ENCODE peak calls at places on chromosome 11, in six cellular contexts. L is K562, R is HCT116, S is HepG2, V is H1, Y is GM12878. I is an unnamed sample.

GRCh38 chr11:129894281-129895125 is 875 bp downstream of the NFRKB start:
- DNase-seq in R (no peak), V (no peak), S (no peak), Y (no peak), L (no peak), I (no peak)

GRCh38 chr11:114774599-114775365 is 96.5 kb downstream of the NXPE2 start:
- DNase-seq in S (peak; percentile 51), L (peak; percentile 70), R (peak; percentile 0), V (peak; percentile 86), Y (no peak), I (peak; percentile 75)

GRCh38 chr11:3128356-3129180 is 36.5 kb downstream of the OSBPL5 start:
- DNase-seq in Y (no peak), R (no peak), S (no peak), L (no peak), V (no peak), I (no peak)

GRCh38 chr11:121416909-121417567 is 35.1 kb upstream of the SORL1 start:
- DNase-seq in Y (peak; percentile 92), R (no peak), L (no peak), S (no peak), V (no peak), I (no peak)

GRCh38 chr11:926341-926916 is 759 bp downstream of the AP2A2 start:
- DNase-seq in S (no peak), V (no peak), R (peak; percentile 10), Y (no peak), L (peak; percentile 74), I (peak; percentile 89)

GRCh38 chr11:65606876-65607613 is 7.0 kb downstream of the MAP3K11 start:
- DNase-seq in R (peak; percentile 89), L (peak; percentile 88), Y (no peak), S (no peak), V (peak; percentile 94), I (peak; percentile 100)

GRCh38 chr11:15665368-15665871 is 550.7 kb downstream of the INSC start:
- DNase-seq in R (no peak), L (no peak), Y (no peak), V (peak; percentile 4), S (peak; percentile 19), I (no peak)

GRCh38 chr11:100855466-100856067 is 168.5 kb downstream of the ARHGAP42 start:
- DNase-seq in R (peak; percentile 52), L (peak; percentile 18), S (peak; percentile 36), Y (no peak), V (no peak), I (peak; percentile 4)

GRCh38 chr11:122695076-122695620 is 39.6 kb downstream of the UBASH3B start:
- DNase-seq in V (no peak), R (no peak), L (no peak), S (no peak), Y (no peak), I (no peak)

GRCh38 chr11:122696662-122697061 is 41.1 kb downstream of the UBASH3B start:
- DNase-seq in S (no peak), V (no peak), L (peak; percentile 23), Y (no peak), R (no peak), I (no peak)

GRCh38 chr11:122697636-122698167 is 42.2 kb downstream of the UBASH3B start:
- DNase-seq in S (no peak), Y (no peak), L (no peak), R (no peak), V (no peak), I (no peak)

GRCh38 chr11:122700676-122701075 is 45.2 kb downstream of the UBASH3B start:
- DNase-seq in S (no peak), V (no peak), Y (no peak), R (no peak), L (no peak), I (no peak)

DNA sequence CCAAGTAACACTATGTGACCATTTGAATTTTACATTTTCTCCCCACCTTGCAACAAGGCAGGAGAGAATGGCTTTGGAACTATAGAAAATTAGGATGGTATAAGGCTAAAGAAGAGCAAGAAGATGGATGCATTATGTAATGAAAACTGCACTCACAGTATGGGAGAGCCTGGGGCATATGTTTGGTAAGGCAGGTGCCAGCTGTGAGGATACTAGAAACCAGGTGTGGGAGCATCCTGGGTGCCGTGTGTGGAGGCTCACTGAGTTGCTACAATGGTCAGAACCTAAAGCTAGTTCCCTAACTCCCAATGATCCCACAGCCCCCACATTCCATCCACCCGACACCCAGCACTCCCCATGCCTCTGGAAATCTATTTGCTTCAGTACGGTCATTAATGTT is 42.9 kb downstream of the UBASH3B start:
- DNase-seq in R (no peak), S (no peak), L (no peak), Y (no peak), V (no peak), I (no peak)
- H3K4me2 ChIP-seq in R (no peak overlapping the region), S (no peak overlapping the region), L (no peak overlapping the region), Y (peak overlapping the region; percentile 56), V (no peak overlapping the region), I (no peak overlapping the region)

GRCh38 chr11:86681039-86681745 is 8.8 kb upstream of the ME3 start:
- DNase-seq in Y (no peak), L (no peak), S (no peak), R (no peak), V (no peak), I (no peak)

GRCh38 chr11:86678296-86678695 is 5.9 kb upstream of the ME3 start:
- DNase-seq in V (no peak), Y (no peak), R (no peak), L (no peak), S (no peak), I (no peak)

GRCh38 chr11:86676533-86677154 is 4.2 kb upstream of the ME3 start:
- DNase-seq in L (peak; percentile 59), Y (no peak), V (peak; percentile 66), S (peak; percentile 18), R (peak; percentile 33), I (peak; percentile 22)

GRCh38 chr11:86676010-86676409 is 3.6 kb upstream of the ME3 start:
- DNase-seq in S (no peak), V (no peak), R (no peak), L (no peak), Y (no peak), I (no peak)

GRCh38 chr11:86678823-86679222 is 6.4 kb upstream of the ME3 start:
- DNase-seq in R (no peak), V (no peak), L (no peak), Y (no peak), S (no peak), I (no peak)
- TF ChIP-seq YY1 in R (no peak), V (no peak), L (no peak), Y (no peak), S (no peak), I (no peak)

GRCh38 chr11:99419991-99420390 is 399.2 kb downstream of the CNTN5 start:
- DNase-seq in R (no peak), Y (no peak), V (no peak), S (no peak), L (no peak), I (no peak)
- H2AFZ ChIP-seq in R (no peak overlapping the region), Y (no peak overlapping the region), V (no peak overlapping the region), S (no peak overlapping the region), L (no peak overlapping the region), I (no peak overlapping the region)

GRCh38 chr11:9692696-9693095 is 28.8 kb downstream of the SWAP70 start:
- DNase-seq in L (no peak), S (no peak), Y (no peak), R (no peak), V (no peak), I (no peak)

GRCh38 chr11:9691865-9692264 is 28.0 kb downstream of the SWAP70 start:
- DNase-seq in S (no peak), R (peak; percentile 23), V (no peak), L (no peak), Y (no peak), I (no peak)

GRCh38 chr11:9697766-9698165 is 33.9 kb downstream of the SWAP70 start:
- DNase-seq in V (no peak), S (no peak), R (no peak), Y (no peak), L (no peak), I (no peak)

GRCh38 chr11:9689721-9690120 is 25.8 kb downstream of the SWAP70 start:
- DNase-seq in R (no peak), Y (no peak), V (no peak), L (no peak), S (no peak), I (no peak)

DNA sequence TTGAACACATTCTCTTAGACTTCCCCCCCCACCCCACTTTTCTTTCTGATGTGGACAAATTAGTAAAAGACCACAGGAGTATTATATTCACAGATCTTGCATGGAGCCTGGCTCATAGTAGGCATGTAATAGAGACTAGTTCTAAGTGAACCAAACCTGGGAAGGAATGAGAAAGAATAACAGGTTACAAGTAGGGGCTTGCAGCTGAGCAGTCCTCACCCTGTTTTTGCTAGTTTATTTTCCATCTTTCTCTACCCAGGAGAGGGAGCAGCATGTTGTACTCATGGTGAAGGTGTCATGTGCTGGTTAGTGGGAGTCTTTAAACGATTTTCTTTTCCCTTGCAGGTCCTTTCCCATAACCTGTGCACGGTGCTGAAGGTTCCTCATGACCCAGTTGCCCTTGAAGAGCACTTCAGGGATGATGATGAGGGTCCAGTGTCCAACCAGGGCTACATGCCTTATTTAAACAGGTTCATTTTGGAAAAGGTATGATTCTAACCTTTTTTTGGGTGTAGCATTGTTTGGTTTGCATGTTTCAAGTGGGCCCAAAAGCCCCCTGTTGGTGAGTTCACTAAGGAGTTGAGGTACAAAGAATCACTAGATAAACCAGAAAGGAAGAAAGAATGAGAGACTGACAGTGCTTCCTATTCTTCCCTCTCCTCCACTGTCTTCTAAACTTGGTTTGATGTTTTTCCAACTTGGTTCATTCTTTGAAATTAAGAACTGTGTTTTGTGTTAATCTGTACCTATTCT is 30.1 kb downstream of the SWAP70 start:
- DNase-seq in L (no peak), V (no peak), Y (no peak), R (no peak), S (no peak), I (no peak)
- H3K4me2 ChIP-seq in L (no peak overlapping the region), V (no peak overlapping the region), Y (no peak overlapping the region), R (no peak overlapping the region), S (no peak overlapping the region), I (no peak overlapping the region)

GRCh38 chr11:17590463-17590862 is 43.4 kb downstream of the OTOG start:
- DNase-seq in Y (no peak), L (no peak), V (peak; percentile 19), S (no peak), R (no peak), I (no peak)

GRCh38 chr11:17588721-17589120 is 41.7 kb downstream of the OTOG start:
- DNase-seq in R (no peak), L (no peak), V (no peak), S (no peak), Y (no peak), I (no peak)

GRCh38 chr11:17588166-17588565 is 41.1 kb downstream of the OTOG start:
- DNase-seq in Y (no peak), V (no peak), L (no peak), S (no peak), R (no peak), I (no peak)

GRCh38 chr11:17581732-17582053 is 34.6 kb downstream of the OTOG start:
- DNase-seq in V (no peak), R (no peak), Y (no peak), L (no peak), S (no peak), I (no peak)

GRCh38 chr11:17585911-17586695 is 39.0 kb downstream of the OTOG start:
- DNase-seq in L (no peak), R (no peak), S (no peak), V (peak; percentile 29), Y (no peak), I (no peak)
- TF ChIP-seq YY1 in L (no peak), R (no peak), S (no peak), V (no peak), Y (no peak), I (no peak)

I was measured in SK-N-SH.